ENCODE peak calls at places on chromosomes 1 and 21, in eight cellular contexts. Z, E, H, A, U, V, O and W are unnamed samples.

GRCh38 chr1:19400875-19401854 is 84.2 kb downstream of the CAPZB start:
- DNase-seq in V (no peak), H (no peak), A (no peak), Z (no peak), U (no peak), E (no peak), O (no peak), W (no peak)

GRCh38 chr1:88923224-88923623 is 31.9 kb upstream of the GTF2B start:
- DNase-seq in E (no peak), V (no peak), U (no peak), Z (no peak), H (no peak), O (no peak), A (no peak), W (no peak)

GRCh38 chr1:21573971-21574458 is 64.8 kb downstream of the ALPL start:
- DNase-seq in H (peak; percentile 79), U (peak; percentile 79), V (peak; percentile 55), O (peak; percentile 89), Z (peak; percentile 72), E (peak; percentile 32), A (peak; percentile 64), W (peak; percentile 74)

GRCh38 chr1:31227891-31228290 is 11.8 kb downstream of the NKAIN1 start:
- DNase-seq in A (peak; percentile 55), V (no peak), H (no peak), E (no peak), O (no peak), U (no peak), Z (no peak), W (no peak)

GRCh38 chr1:17732475-17732874 is 22.7 kb upstream of the ACTL8 start:
- DNase-seq in U (no peak), H (no peak), Z (peak; percentile 24), V (peak; percentile 48), E (no peak), O (no peak), A (peak; percentile 47), W (peak; percentile 18)

GRCh38 chr1:47409311-47410085 is 6.6 kb upstream of the FOXE3 start:
- DNase-seq in O (peak; percentile 27), Z (peak; percentile 12), H (no peak), V (peak; percentile 80), A (peak; percentile 77), E (no peak), U (no peak), W (no peak)

GRCh38 chr1:186841599-186841998 is 12.8 kb downstream of the PLA2G4A start:
- DNase-seq in V (no peak), A (no peak), U (no peak), Z (no peak), H (no peak), E (no peak), O (no peak), W (no peak)

GRCh38 chr1:154014154-154014910 is 23.8 kb downstream of the RPS27 start:
- DNase-seq in Z (peak; percentile 72), E (peak; percentile 42), O (no peak), A (peak; percentile 18), U (no peak), H (no peak), V (peak; percentile 74), W (no peak)

GRCh38 chr1:198316681-198317080 is 159.9 kb downstream of the NEK7 start:
- DNase-seq in O (no peak), A (no peak), U (no peak), Z (no peak), V (no peak), E (no peak), H (no peak), W (no peak)

GRCh38 chr21:35796834-35797233 is 263.5 kb downstream of the SETD4 start:
- DNase-seq in H (no peak), O (no peak), A (no peak), V (no peak), E (no peak), Z (peak; percentile 59), U (no peak), W (no peak)

GRCh38 chr1:176843352-176844297 is 320.9 kb downstream of the ASTN1 start:
- DNase-seq in A (peak; percentile 32), Z (peak; percentile 52), E (peak; percentile 3), U (no peak), H (no peak), O (no peak), V (peak; percentile 17), W (peak; percentile 24)

GRCh38 chr1:181768930-181769280 is 285.6 kb downstream of the CACNA1E start:
- DNase-seq in U (no peak), V (no peak), A (no peak), O (no peak), H (no peak), Z (no peak), E (no peak), W (no peak)